ENCODE peak calls at places on chromosomes 3 and 15, in four cellular contexts. N, V, K and E are unnamed samples.

GRCh38 chr3:181623924-181624694 is 87.6 kb upstream of the SOX2 start:
- DNase-seq in N (no peak), K (no peak), V (no peak), E (peak)

GRCh38 chr3:9794400-9794799 is 1.5 kb downstream of the ARPC4 start:
- DNase-seq in K (no peak), V (no peak), N (no peak), E (no peak)

GRCh38 chr3:57120040-57120802 is 44.9 kb downstream of the IL17RD start:
- DNase-seq in N (no peak), V (no peak), K (no peak), E (no peak)

GRCh38 chr15:48501208-48501607 is 144.3 kb downstream of the FBN1 start:
- DNase-seq in V (no peak), K (no peak), N (peak), E (no peak)

GRCh38 chr15:31225356-31225955 is 101.2 kb upstream of the KLF13 start:
- DNase-seq in N (no peak), V (no peak), K (no peak), E (no peak)

GRCh38 chr3:149214702-149215101 is 6.9 kb downstream of the CP start:
- DNase-seq in N (no peak), K (no peak), V (peak), E (no peak)

GRCh38 chr3:191330309-191330712 is at the start of gene UTS2B:
- DNase-seq in K (peak), N (no peak), V (peak), E (no peak)

GRCh38 chr15:63014578-63014977 is 28.0 kb upstream of the TPM1 start:
- DNase-seq in K (no peak), N (no peak), V (no peak), E (no peak)

GRCh38 chr15:80498652-80499051 is 94.5 kb downstream of the ARNT2 start:
- DNase-seq in V (no peak), N (no peak), K (no peak), E (no peak)

GRCh38 chr3:72437666-72438065 is 410.6 kb downstream of the SHQ1 start:
- DNase-seq in V (no peak), K (no peak), N (no peak), E (no peak)

GRCh38 chr3:45064512-45065372 is 38.6 kb downstream of the CLEC3B start:
- DNase-seq in K (peak), V (no peak), N (no peak), E (no peak)

GRCh38 chr3:195196266-195196665 is 74.7 kb downstream of the XXYLT1 start:
- DNase-seq in K (no peak), V (no peak), N (no peak), E (no peak)

GRCh38 chr15:31438601-31439265 is 112.1 kb downstream of the KLF13 start:
- DNase-seq in N (no peak), K (no peak), V (no peak), E (no peak)

GRCh38 chr15:40756938-40757337 is 1.9 kb upstream of the RMDN3 start:
- DNase-seq in V (no peak), N (no peak), K (no peak), E (no peak)

GRCh38 chr3:69553888-69554287 is 168.0 kb upstream of the FRMD4B start:
- DNase-seq in N (no peak), K (no peak), V (no peak), E (no peak)

GRCh38 chr15:84669726-84670125 is 11.7 kb upstream of the NMB start:
- DNase-seq in V (no peak), N (no peak), K (no peak), E (no peak)

GRCh38 chr15:58469432-58470353 is 37.9 kb downstream of the LIPC start:
- DNase-seq in N (no peak), V (peak), K (no peak), E (no peak)

GRCh38 chr3:143010024-143010423 is 8.7 kb downstream of the U2SURP start:
- DNase-seq in K (no peak), N (no peak), V (no peak), E (no peak)

GRCh38 chr3:58999134-58999778 is 50.6 kb downstream of the CFAP20DC start:
- DNase-seq in V (no peak), N (no peak), K (peak), E (no peak)

GRCh38 chr15:58425185-58425584 is 6.6 kb upstream of the LIPC start:
- DNase-seq in V (no peak), N (no peak), K (no peak), E (no peak)

GRCh38 chr15:86317379-86317745 is 237.7 kb downstream of the AGBL1 start:
- DNase-seq in K (no peak), N (no peak), V (no peak), E (no peak)

GRCh38 chr15:39784125-39784524 is 1.5 kb upstream of the FSIP1 start:
- DNase-seq in N (no peak), K (no peak), V (no peak), E (no peak)

GRCh38 chr15:101558217-101558941 is 68.9 kb upstream of the PCSK6 start:
- DNase-seq in N (no peak), K (no peak), V (peak), E (no peak)

GRCh38 chr3:142896201-142896755 is 7.4 kb upstream of the PCOLCE2 start:
- DNase-seq in K (no peak), N (no peak), V (no peak), E (no peak)

GRCh38 chr15:81362790-81363189 is 11.2 kb downstream of the TMC3 start:
- DNase-seq in K (no peak), N (no peak), V (no peak), E (no peak)

GRCh38 chr3:195705081-195705991 is 15.4 kb upstream of the MUC20 start:
- DNase-seq in V (no peak), N (no peak), K (peak), E (no peak)

GRCh38 chr3:10882851-10883250 is 66.8 kb downstream of the SLC6A11 start:
- DNase-seq in K (no peak), V (no peak), N (no peak), E (no peak)

GRCh38 chr15:50996641-50997040 is 88.2 kb downstream of the AP4E1 start:
- DNase-seq in N (no peak), V (no peak), K (no peak), E (no peak)

GRCh38 chr3:38988955-38989354 is 62.8 kb downstream of the SCN11A start:
- DNase-seq in V (no peak), K (no peak), N (no peak), E (no peak)

GRCh38 chr15:89888214-89888804 is 5.5 kb downstream of the AP3S2 start:
- DNase-seq in K (no peak), N (no peak), V (peak), E (peak)

DNA sequence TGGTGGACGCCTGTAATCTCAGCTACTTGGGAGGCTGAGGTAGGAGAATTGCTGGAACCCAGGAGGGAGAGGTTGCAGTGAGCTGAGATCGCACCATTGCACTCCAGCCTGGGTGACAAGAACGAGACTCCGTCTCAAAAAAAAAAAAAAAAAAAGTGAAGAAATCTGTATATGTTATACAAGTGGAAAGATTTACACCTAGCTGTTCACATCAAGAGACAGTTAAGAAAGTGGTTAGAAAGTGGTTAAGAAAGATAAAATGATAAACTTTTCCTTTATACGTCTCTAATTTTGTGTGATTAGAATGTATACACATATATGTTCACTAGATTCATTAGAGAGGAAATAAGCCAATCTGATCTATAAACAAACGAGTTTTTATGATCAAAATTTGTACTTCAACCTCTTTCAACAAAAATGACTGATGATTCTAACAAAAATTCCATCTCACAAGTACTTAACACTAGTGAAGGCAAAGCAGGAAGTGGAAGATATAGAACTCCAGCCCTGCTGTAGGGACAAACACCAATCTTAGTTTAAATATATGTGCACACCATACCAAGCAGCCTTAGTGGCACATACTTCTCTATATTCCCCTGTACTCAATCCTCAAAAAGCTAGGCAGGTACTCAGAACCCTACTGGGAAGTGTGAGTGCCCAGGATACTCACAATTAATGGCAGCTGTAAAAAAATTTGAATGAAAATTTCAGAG is 51.2 kb downstream of the RAF1 start:
- DNase-seq in N (no peak), V (no peak), K (no peak), E (no peak)
- TF ChIP-seq BHLHE40 in N (no peak), V (no peak), K (no peak), E (no peak)

DNA sequence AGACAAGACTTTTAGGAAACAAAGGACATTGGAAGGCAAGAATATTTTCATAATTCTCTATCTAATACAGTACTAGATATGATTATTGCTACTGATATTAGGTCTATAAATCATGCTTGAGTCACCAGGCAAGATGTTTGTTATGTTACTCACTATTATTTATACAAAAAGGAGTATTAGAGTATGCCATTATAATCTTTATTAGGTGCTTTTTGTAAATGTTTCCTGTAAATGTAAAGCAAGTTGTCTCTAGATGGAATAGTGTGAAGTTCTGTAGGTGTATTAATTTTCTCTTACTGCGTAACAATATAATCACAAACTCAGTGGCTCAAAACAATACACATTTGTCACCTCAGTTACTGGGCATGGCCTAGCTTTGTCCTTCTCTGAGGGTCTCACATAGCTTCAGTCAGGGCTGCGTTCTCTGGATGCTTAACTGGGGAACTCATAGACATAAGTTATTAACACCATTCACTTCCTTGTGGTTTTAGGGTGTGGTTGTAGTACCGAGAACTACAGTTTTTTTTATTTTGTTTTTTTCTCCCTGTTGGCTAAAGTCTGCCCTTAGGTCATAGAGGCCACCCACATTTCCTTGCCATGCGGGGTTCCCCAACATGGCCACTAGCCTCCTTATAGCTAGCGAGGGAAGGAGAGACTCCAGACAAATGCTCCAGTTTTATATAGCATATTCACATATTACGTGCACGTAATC is 20.3 kb upstream of the MAP3K13 start:
- DNase-seq in V (no peak), K (peak), N (no peak), E (no peak)
- TF ChIP-seq FOXM1 in V (no peak), K (no peak), N (no peak), E (no peak)

GRCh38 chr15:73555080-73555479 is 78.1 kb downstream of the NPTN start:
- DNase-seq in N (no peak), K (no peak), V (no peak), E (no peak)

GRCh38 chr15:73564255-73564654 is 68.9 kb downstream of the NPTN start:
- DNase-seq in K (peak), N (no peak), V (no peak), E (no peak)

GRCh38 chr15:73558529-73558928 is 74.7 kb downstream of the NPTN start:
- DNase-seq in N (no peak), K (no peak), V (no peak), E (no peak)

DNA sequence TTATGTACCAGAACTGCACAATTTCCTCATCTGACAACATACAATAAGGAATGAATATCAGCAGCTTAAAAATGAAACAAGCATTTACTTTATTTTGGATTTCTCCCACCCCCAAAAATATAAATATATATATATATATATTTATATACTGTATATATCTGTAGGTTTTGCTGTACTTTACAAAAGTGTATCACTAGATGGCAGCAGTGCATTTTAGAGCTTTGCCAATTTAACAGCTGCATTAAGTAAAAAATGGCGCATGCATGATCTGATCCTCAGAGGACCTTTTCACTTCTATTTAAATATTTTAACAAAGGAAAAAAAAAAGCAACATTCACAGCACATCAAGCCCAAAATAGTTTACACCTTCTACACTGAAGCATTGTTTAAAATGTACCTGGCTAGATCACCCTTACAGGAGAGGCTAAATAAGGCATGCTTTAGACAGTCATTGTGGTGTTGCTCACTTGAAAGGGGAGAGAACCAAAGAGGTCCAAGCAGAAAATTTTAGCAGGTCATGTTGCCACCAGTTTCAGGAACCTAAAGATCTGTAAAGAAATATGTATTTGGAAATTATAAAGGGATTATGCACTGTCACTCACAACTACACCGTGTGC is 72.6 kb downstream of the NPTN start:
- DNase-seq in V (peak), K (no peak), N (peak), E (peak)
- TF ChIP-seq FOXK2 in V (no peak), K (no peak), N (no peak), E (no peak)

DNA sequence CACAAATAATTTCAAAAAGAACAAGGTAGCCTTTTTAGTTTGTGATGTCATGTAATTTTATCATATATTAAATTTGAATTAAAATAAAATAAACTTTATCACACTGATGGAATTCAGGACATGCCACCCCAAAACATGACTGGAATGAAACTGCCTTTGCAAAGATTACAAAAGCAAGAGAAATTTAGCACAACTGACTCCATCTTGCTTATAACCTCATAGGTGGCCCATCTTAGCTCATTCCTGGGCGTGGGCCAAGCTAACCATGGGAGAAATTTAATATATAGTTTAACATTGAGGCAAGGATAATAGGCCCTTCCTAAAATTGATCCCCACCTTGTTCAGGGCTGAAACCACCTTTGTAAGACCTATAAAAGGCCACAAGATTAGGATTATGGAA is 235.6 kb downstream of the ZNF385D start:
- DNase-seq in K (no peak), V (no peak), N (no peak), E (no peak)
- TF ChIP-seq BHLHE40 in K (no peak), V (no peak), N (no peak), E (no peak)

GRCh38 chr3:106332135-106332534 is 463.3 kb upstream of the CBLB start:
- DNase-seq in K (no peak), V (no peak), N (no peak), E (no peak)

GRCh38 chr3:106331636-106332035 is 462.8 kb upstream of the CBLB start:
- DNase-seq in V (no peak), K (no peak), N (no peak), E (no peak)

GRCh38 chr3:106329505-106329904 is 460.7 kb upstream of the CBLB start:
- DNase-seq in N (no peak), V (no peak), K (no peak), E (no peak)

GRCh38 chr3:106333911-106334618 is 465.3 kb upstream of the CBLB start:
- DNase-seq in N (no peak), K (no peak), V (no peak), E (no peak)

DNA sequence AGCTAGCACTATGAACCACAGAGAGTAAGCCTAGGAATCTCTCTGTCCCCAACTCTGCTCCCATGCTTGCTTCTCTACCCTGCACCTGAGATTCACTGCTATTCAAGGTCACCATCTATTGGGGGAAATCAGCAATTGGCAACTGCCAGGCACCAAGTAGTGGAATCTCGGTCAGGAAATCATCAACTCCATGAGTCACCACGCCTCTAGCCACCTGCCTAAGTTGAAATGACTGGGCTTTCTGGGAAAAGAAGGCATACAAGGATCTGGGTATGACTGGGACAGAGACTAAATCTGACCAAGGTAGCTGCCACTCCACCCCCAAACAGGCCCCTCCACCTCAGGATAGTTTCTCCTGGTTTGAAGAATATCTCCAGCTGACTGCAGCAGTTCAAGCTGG is 464.1 kb upstream of the CBLB start:
- DNase-seq in K (no peak), V (no peak), N (peak), E (no peak)
- TF ChIP-seq FOXM1 in K (no peak), V (no peak), N (peak), E (no peak)

DNA sequence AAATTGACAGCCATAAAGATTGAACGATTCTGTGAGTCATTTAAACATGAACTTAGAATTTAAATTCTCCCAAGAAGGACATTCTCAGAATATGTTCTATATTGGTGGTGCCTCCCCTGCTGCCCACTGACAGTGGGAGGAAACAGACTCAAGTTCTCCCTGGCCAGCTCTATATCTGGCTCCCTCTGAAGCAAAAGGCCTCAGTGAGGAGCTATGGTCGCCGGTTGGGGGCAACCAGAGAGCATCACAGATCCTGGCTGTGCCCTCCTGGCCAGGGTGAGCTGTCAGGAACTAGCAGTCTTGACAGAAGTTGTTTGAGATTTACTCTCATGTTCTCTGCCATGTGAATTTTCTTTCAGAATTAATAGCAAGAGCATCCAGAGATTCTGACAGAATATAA is 285.5 kb downstream of the NTRK3 start:
- DNase-seq in N (no peak), V (no peak), K (no peak), E (no peak)
- TF ChIP-seq FOXK2 in N (no peak), V (no peak), K (no peak), E (no peak)

GRCh38 chr3:42090973-42091731 is at the start of gene TRAK1:
- DNase-seq in K (no peak), V (no peak), N (no peak), E (no peak)
- TF ChIP-seq BHLHE40 in K (no peak), V (no peak), N (no peak), E (no peak)